ENCODE peak calls at places on chromosomes 7 and 10, in seven cellular contexts. M is BE2C, U is thoracic aorta, R is cardiac fibroblast, P is colonic mucosa, N is body of pancreas, L is Peyer's patch. W is an unnamed sample.

GRCh38 chr10:69668722-69669121 is 38.7 kb downstream of the FAM241B start:
- DNase-seq in P (no peak), R (peak), U (no peak), M (no peak), L (no peak), N (no peak), W (no peak)

GRCh38 chr7:15007507-15007906 is 105.0 kb upstream of the DGKB start:
- DNase-seq in N (peak), M (peak), R (peak), P (no peak), L (no peak), U (no peak), W (no peak)

GRCh38 chr10:5840314-5841307 is 27.4 kb upstream of the GDI2 start:
- DNase-seq in P (no peak), N (peak), L (peak), M (peak), U (no peak), R (peak), W (no peak)

GRCh38 chr10:79181680-79182079 is 112.9 kb downstream of the ZMIZ1 start:
- DNase-seq in R (no peak), L (no peak), P (no peak), N (no peak), U (no peak), M (peak), W (no peak)

GRCh38 chr7:37283701-37284100 is 165.0 kb downstream of the ELMO1 start:
- DNase-seq in N (no peak), U (no peak), R (no peak), P (no peak), L (no peak), M (no peak), W (no peak)

GRCh38 chr10:108904163-108904878 is 1019.0 kb downstream of the XPNPEP1 start:
- DNase-seq in M (peak), N (peak), R (peak), P (no peak), L (no peak), U (no peak), W (peak)

GRCh38 chr7:70693690-70694356 is 438.1 kb upstream of the GALNT17 start:
- DNase-seq in N (peak), P (peak), R (peak), M (peak), U (no peak), L (peak), W (no peak)

GRCh38 chr10:98446121-98446655 is 547 bp downstream of the HPS1 start:
- DNase-seq in L (peak), P (peak), M (no peak), U (no peak), N (peak), R (peak), W (no peak)

GRCh38 chr7:108146070-108146842 is 16.1 kb upstream of the LAMB4 start:
- DNase-seq in R (peak), N (peak), L (peak), P (peak), U (peak), M (peak), W (peak)

GRCh38 chr10:102437515-102437914 is 5.1 kb upstream of the CUEDC2 start:
- DNase-seq in P (no peak), U (no peak), M (no peak), R (no peak), N (no peak), L (no peak), W (no peak)

GRCh38 chr7:132450706-132451105 is 125.6 kb downstream of the PLXNA4 start:
- DNase-seq in L (peak), N (no peak), P (no peak), R (no peak), M (no peak), U (no peak), W (no peak)

GRCh38 chr10:36023939-36024338 is 381.8 kb upstream of the FZD8 start:
- DNase-seq in M (no peak), P (no peak), R (peak), L (no peak), N (peak), U (peak), W (peak)

GRCh38 chr7:81433196-81433595 is 336.7 kb downstream of the HGF start:
- DNase-seq in N (no peak), U (no peak), P (no peak), R (peak), M (no peak), L (no peak), W (no peak)

GRCh38 chr10:119750391-119751230 is 24.8 kb downstream of the INPP5F start:
- DNase-seq in R (peak), U (peak), M (peak), P (peak), N (peak), L (peak), W (no peak)

GRCh38 chr7:17986826-17987225 is 40.8 kb downstream of the PRPS1L1 start:
- DNase-seq in U (no peak), M (no peak), P (no peak), L (no peak), N (no peak), R (peak), W (peak)

GRCh38 chr10:71825217-71825616 is 25.8 kb downstream of the PSAP start:
- DNase-seq in L (no peak), P (no peak), U (no peak), M (no peak), R (no peak), N (no peak), W (no peak)

GRCh38 chr7:158145370-158145769 is 442.3 kb downstream of the PTPRN2 start:
- DNase-seq in U (no peak), L (no peak), N (no peak), P (no peak), M (no peak), R (no peak), W (no peak)

GRCh38 chr7:112226701-112227276 is 20.3 kb downstream of the ZNF277 start:
- DNase-seq in M (no peak), U (no peak), N (no peak), R (peak), P (no peak), L (no peak), W (peak)

GRCh38 chr7:94129443-94130140 is 125.4 kb upstream of the BET1 start:
- DNase-seq in L (no peak), R (peak), M (no peak), N (no peak), P (no peak), U (no peak), W (no peak)

GRCh38 chr10:76133597-76134255 is 702.3 kb downstream of the LRMDA start:
- DNase-seq in N (no peak), U (no peak), M (peak), L (no peak), R (no peak), P (no peak), W (no peak)

GRCh38 chr10:35000936-35001335 is 89.2 kb downstream of the CUL2 start:
- DNase-seq in L (no peak), U (no peak), N (no peak), P (no peak), M (no peak), R (no peak), W (no peak)

GRCh38 chr7:44291066-44291732 is 34.2 kb downstream of the CAMK2B start:
- DNase-seq in L (peak), R (peak), U (peak), M (peak), P (no peak), N (peak), W (no peak)

GRCh38 chr10:57513637-57514036 is 754.1 kb downstream of the IPMK start:
- DNase-seq in R (no peak), L (no peak), U (no peak), N (no peak), M (no peak), P (no peak), W (no peak)

GRCh38 chr7:100446040-100446439 is 9.7 kb upstream of the PPP1R35 start:
- DNase-seq in P (no peak), N (no peak), L (no peak), R (peak), M (no peak), U (no peak), W (no peak)

GRCh38 chr10:124291009-124291671 is 127.6 kb downstream of the OAT start:
- DNase-seq in R (peak), U (no peak), N (no peak), M (no peak), L (peak), P (peak), W (no peak)

GRCh38 chr7:158567153-158567603 is 20.4 kb downstream of the PTPRN2 start:
- DNase-seq in R (no peak), U (no peak), P (no peak), L (no peak), N (peak), M (no peak), W (no peak)

GRCh38 chr7:64876792-64877713 is 26.0 kb upstream of the ZNF273 start:
- DNase-seq in U (no peak), L (peak), M (peak), P (peak), N (peak), R (peak), W (no peak)

GRCh38 chr10:82288461-82288881 is 413.5 kb downstream of the NRG3 start:
- DNase-seq in U (no peak), N (no peak), L (no peak), P (no peak), R (peak), M (no peak), W (peak)

GRCh38 chr7:315516-316265 is 25.7 kb downstream of the FOXL3 start:
- DNase-seq in N (no peak), P (no peak), R (no peak), U (no peak), L (no peak), M (no peak), W (no peak)

GRCh38 chr10:91782539-91782938 is 15.7 kb upstream of the TNKS2 start:
- DNase-seq in L (no peak), R (no peak), U (no peak), M (no peak), N (no peak), P (no peak), W (no peak)

GRCh38 chr7:2757904-2758672 is 70.1 kb downstream of the AMZ1 start:
- DNase-seq in L (peak), P (peak), N (peak), U (no peak), M (peak), R (peak), W (peak)

GRCh38 chr10:63105811-63106755 is 27.0 kb upstream of the NRBF2 start:
- DNase-seq in U (peak), P (peak), R (peak), L (peak), N (peak), M (no peak), W (no peak)

GRCh38 chr10:14386202-14386593 is 55.5 kb upstream of the FRMD4A start:
- DNase-seq in R (peak), L (no peak), M (no peak), N (no peak), P (no peak), U (no peak), W (peak)

GRCh38 chr7:78063758-78064157 is 265.2 kb downstream of the PHTF2 start:
- DNase-seq in N (no peak), P (no peak), R (no peak), L (no peak), M (no peak), U (no peak), W (no peak)

GRCh38 chr7:41832936-41833335 is 130.0 kb upstream of the INHBA start:
- DNase-seq in N (no peak), R (peak), U (no peak), P (no peak), L (no peak), M (no peak), W (no peak)

GRCh38 chr7:47371733-47372368 is 210.1 kb downstream of the TNS3 start:
- DNase-seq in L (peak), N (peak), R (peak), M (peak), P (peak), U (no peak), W (peak)

GRCh38 chr7:1532456-1533254 is 2.2 kb downstream of the MAFK start:
- DNase-seq in L (peak), P (peak), U (peak), M (peak), R (peak), N (peak), W (no peak)

DNA sequence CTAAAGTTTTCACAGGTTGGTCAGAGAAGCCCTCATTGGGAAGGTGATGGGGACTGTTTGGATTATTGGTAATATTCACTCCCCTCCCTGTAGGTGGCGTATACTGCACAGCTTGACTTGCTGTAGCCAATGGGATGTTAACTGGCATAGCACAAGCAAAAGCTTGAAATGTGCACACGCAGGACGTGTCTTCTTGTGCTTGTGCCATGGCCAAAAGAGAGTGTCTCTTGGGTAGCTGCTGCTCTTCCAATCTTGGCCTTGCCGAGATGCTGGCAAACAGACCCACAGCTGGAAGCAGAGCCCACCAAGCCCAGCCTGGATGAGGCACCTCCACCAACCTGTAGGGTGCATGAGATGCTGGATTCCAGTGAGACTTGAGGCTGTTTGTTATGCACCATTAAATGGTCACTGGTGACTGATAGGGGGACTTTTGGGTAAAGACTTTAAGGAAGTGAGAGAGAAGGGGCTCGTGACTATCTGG is 266.0 kb downstream of the GRID1 start:
- DNase-seq in L (peak), N (no peak), P (no peak), R (no peak), U (no peak), M (peak), W (no peak)
- TF ChIP-seq CTCF in L (peak), N (no peak), P (peak), R (no peak), U (no peak), M (peak), W (peak)

DNA sequence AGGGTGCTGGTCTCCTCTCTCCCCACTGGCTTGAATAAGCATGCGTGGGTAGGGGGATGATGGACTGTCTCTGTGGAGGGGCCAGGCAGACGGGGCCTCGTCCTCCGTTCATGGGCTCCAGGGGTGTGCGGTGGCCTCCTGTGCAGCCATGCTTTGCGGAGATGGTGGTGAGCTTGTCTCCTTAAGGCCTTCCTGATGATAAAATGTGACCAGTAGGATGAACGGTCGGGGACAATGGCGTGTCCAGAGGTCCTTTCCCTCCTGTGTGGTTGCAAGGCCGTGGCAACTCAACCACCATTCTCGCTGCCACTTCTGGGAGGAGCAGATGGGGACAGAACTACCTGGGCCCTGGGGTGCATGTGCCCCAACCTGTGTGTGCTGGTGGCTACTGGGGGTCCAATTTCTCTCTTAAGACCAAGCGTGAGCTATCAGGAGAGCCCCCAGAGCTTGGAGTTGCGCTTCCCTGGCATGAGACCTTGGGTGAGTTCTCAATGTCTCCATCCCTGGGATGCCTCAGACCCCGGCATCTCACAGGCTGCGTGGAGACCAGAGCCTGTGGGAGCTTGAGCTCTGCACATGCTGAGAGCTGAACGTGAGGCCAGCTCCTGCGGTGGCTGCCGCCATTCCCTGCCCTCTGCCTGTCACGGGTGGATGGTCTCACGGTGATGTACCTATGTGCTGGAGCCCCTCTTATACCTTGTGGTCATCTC is 112.2 kb downstream of the INPP5A start:
- DNase-seq in P (no peak), L (no peak), R (no peak), U (no peak), N (no peak), M (no peak), W (no peak)
- H3K4me3 ChIP-seq in P (no peak), L (no peak), R (no peak), U (no peak), N (no peak), M (no peak), W (no peak)

DNA sequence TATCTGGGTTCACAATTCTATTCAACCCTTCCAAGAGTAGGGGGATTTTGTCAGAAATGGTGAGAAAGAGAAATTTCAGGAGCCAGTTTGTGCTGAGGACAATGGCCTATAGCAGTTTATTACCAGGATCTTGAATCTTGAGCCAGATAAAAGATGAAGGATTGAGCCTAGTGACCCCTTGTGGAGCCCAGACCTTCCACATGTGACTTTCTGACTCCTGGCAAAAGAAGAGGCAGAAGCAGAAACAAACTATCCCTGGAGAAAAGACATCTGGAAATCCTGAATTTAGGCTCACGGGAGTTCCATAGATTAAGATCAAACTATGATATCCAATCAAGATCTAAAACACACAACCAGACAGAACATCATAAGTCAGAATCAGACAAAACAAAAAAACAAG is 60.9 kb upstream of the CHRM2 start:
- DNase-seq in U (no peak), P (no peak), L (no peak), M (peak), N (no peak), R (no peak), W (no peak)
- TF ChIP-seq CTCF in U (no peak), P (no peak), L (no peak), M (peak), N (no peak), R (no peak), W (peak)

GRCh38 chr7:150666412-150666811 is 19.1 kb upstream of the GIMAP2 start:
- DNase-seq in N (no peak), M (no peak), U (no peak), L (no peak), R (no peak), P (no peak), W (no peak)

GRCh38 chr7:150665075-150665794 is 20.3 kb upstream of the GIMAP2 start:
- DNase-seq in P (no peak), L (no peak), M (no peak), U (no peak), R (no peak), N (no peak), W (no peak)

GRCh38 chr7:150665882-150666281 is 19.6 kb upstream of the GIMAP2 start:
- DNase-seq in R (no peak), P (no peak), M (no peak), L (no peak), U (no peak), N (no peak), W (no peak)

GRCh38 chr7:150660939-150661613 is 24.4 kb upstream of the GIMAP2 start:
- DNase-seq in M (no peak), P (no peak), N (no peak), L (no peak), R (no peak), U (no peak), W (no peak)

GRCh38 chr7:150663802-150664494 is 21.6 kb upstream of the GIMAP2 start:
- DNase-seq in P (no peak), R (no peak), N (no peak), L (peak), U (no peak), M (no peak), W (no peak)
- H3K4me3 ChIP-seq in P (no peak), R (no peak), N (no peak), L (no peak), U (no peak), M (no peak), W (no peak)

GRCh38 chr7:102291916-102292267 is 5.2 kb downstream of the SH2B2 start:
- DNase-seq in P (no peak), L (no peak), U (no peak), N (no peak), M (no peak), R (no peak), W (no peak)
- TF ChIP-seq CTCF in P (no peak), L (no peak), U (no peak), N (no peak), M (no peak), R (no peak), W (no peak)

GRCh38 chr10:10351451-10351850 is 666.2 kb upstream of the CELF2 start:
- DNase-seq in L (no peak), N (no peak), U (no peak), P (no peak), R (no peak), M (no peak), W (no peak)

GRCh38 chr10:10359263-10359662 is 658.4 kb upstream of the CELF2 start:
- DNase-seq in N (no peak), L (no peak), U (no peak), P (no peak), M (no peak), R (no peak), W (no peak)

DNA sequence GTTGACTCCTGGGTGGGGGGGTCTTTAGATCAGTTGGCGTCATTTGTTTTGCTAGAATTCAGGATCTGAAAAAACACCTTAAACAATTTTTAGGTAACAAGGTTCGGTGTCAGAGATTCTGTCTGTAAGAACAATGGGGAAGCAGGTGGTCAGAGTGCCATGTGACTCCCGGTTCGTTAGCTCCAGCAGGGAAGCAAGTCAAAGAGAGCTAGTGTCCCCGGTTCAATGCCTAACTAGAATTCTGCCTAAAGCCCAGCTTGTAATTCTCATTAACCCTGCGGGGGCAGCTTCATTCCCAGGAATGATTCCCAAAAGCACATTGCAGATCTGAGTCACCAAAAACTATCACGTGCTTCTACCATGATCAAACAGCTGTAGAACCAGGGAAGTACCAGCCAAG is 664.3 kb upstream of the CELF2 start:
- DNase-seq in U (no peak), P (no peak), L (no peak), N (no peak), M (no peak), R (no peak), W (no peak)
- H3K4me3 ChIP-seq in U (no peak), P (no peak), L (no peak), N (no peak), M (no peak), R (no peak), W (no peak)

GRCh38 chr10:4070921-4071320 is 285.9 kb upstream of the KLF6 start:
- DNase-seq in R (no peak), N (no peak), P (no peak), L (no peak), M (no peak), U (no peak), W (no peak)
- TF ChIP-seq CTCF in R (no peak), N (no peak), P (no peak), L (no peak), M (no peak), U (no peak), W (no peak)

W was measured in retinal pigment epithelial cell.